ENCODE peak calls at places on chromosomes 2 and 18, in four cellular contexts. One of them, this sample, is unnamed. For H3K4me1, the result is how much of the 10 kb centered on the place peaks cover.

GRCh38 chr18:67379991-67380390 is 136.5 kb downstream of the DSEL start:
- DNase-seq in sigmoid colon: no peak
- DNase-seq in tibial artery: no peak
- DNase-seq in iPS DF 6.9: no peak
- DNase-seq in this sample: no peak

GRCh38 chr2:122368576-122369243 is 613.3 kb downstream of the TSN start:
- DNase-seq in sigmoid colon: no peak
- DNase-seq in tibial artery: no peak
- DNase-seq in iPS DF 6.9: no peak
- DNase-seq in this sample: no peak

GRCh38 chr2:120550274-120550673 is 185.4 kb upstream of the GLI2 start:
- DNase-seq in sigmoid colon: no peak
- DNase-seq in tibial artery: no peak
- DNase-seq in iPS DF 6.9: no peak
- DNase-seq in this sample: no peak

GRCh38 chr2:223528036-223528435 is 74.1 kb downstream of the SCG2 start:
- DNase-seq in sigmoid colon: no peak
- DNase-seq in tibial artery: no peak
- DNase-seq in iPS DF 6.9: no peak
- DNase-seq in this sample: no peak

GRCh38 chr2:2880938-2881337 is 496.7 kb downstream of the EIPR1 start:
- DNase-seq in sigmoid colon: no peak
- DNase-seq in tibial artery: no peak
- DNase-seq in iPS DF 6.9: no peak
- DNase-seq in this sample: no peak

GRCh38 chr2:190717764-190718651 is 69.1 kb downstream of the NAB1 start:
- DNase-seq in sigmoid colon: no peak
- DNase-seq in tibial artery: no peak
- DNase-seq in iPS DF 6.9: no peak
- DNase-seq in this sample: no peak

GRCh38 chr18:63111549-63112402 is 207.8 kb downstream of the BCL2 start:
- DNase-seq in sigmoid colon: no peak
- DNase-seq in tibial artery: peak
- DNase-seq in iPS DF 6.9: no peak
- DNase-seq in this sample: no peak

GRCh38 chr2:106058469-106059137 is 135.5 kb downstream of the UXS1 start:
- DNase-seq in sigmoid colon: no peak
- DNase-seq in tibial artery: no peak
- DNase-seq in iPS DF 6.9: no peak
- DNase-seq in this sample: peak

GRCh38 chr2:187429989-187430388 is 18.1 kb downstream of the CALCRL start:
- DNase-seq in sigmoid colon: no peak
- DNase-seq in tibial artery: no peak
- DNase-seq in iPS DF 6.9: no peak
- DNase-seq in this sample: no peak

GRCh38 chr2:241412144-241412543 is 56.1 kb downstream of the FARP2 start:
- DNase-seq in sigmoid colon: no peak
- DNase-seq in tibial artery: no peak
- DNase-seq in iPS DF 6.9: no peak
- DNase-seq in this sample: no peak

GRCh38 chr2:203786912-203787311 is 80.5 kb downstream of the CD28 start:
- DNase-seq in sigmoid colon: peak
- DNase-seq in tibial artery: peak
- DNase-seq in iPS DF 6.9: no peak
- DNase-seq in this sample: no peak

GRCh38 chr18:61854578-61854977 is 38.2 kb downstream of the RNF152 start:
- DNase-seq in sigmoid colon: no peak
- DNase-seq in tibial artery: no peak
- DNase-seq in iPS DF 6.9: no peak
- DNase-seq in this sample: no peak

GRCh38 chr18:60910534-60910933 is 422.7 kb upstream of the CDH20 start:
- DNase-seq in sigmoid colon: no peak
- DNase-seq in tibial artery: no peak
- DNase-seq in iPS DF 6.9: no peak
- DNase-seq in this sample: no peak

GRCh38 chr2:149552830-149553229 is 34.7 kb downstream of the MMADHC start:
- DNase-seq in sigmoid colon: no peak
- DNase-seq in tibial artery: no peak
- DNase-seq in iPS DF 6.9: no peak
- DNase-seq in this sample: no peak

GRCh38 chr2:50607746-50608145 is 424.2 kb downstream of the NRXN1 start:
- DNase-seq in sigmoid colon: no peak
- DNase-seq in tibial artery: no peak
- DNase-seq in iPS DF 6.9: no peak
- DNase-seq in this sample: no peak

GRCh38 chr2:169656164-169656563 is 38.0 kb downstream of the CFAP210 start:
- DNase-seq in sigmoid colon: no peak
- DNase-seq in tibial artery: no peak
- DNase-seq in iPS DF 6.9: no peak
- DNase-seq in this sample: no peak

GRCh38 chr2:99451686-99452085 is 38.1 kb downstream of the REV1 start:
- DNase-seq in sigmoid colon: no peak
- DNase-seq in tibial artery: no peak
- DNase-seq in iPS DF 6.9: no peak
- DNase-seq in this sample: no peak

GRCh38 chr18:42446195-42446594 is 491.2 kb downstream of the PIK3C3 start:
- DNase-seq in sigmoid colon: no peak
- DNase-seq in tibial artery: no peak
- DNase-seq in iPS DF 6.9: no peak
- DNase-seq in this sample: no peak

GRCh38 chr18:49795612-49796552 is 17.5 kb downstream of the ACAA2 start:
- DNase-seq in sigmoid colon: no peak
- DNase-seq in tibial artery: no peak
- DNase-seq in iPS DF 6.9: no peak
- DNase-seq in this sample: no peak

GRCh38 chr2:46067501-46068292 is 229.5 kb upstream of the EPAS1 start:
- DNase-seq in sigmoid colon: no peak
- DNase-seq in tibial artery: no peak
- DNase-seq in iPS DF 6.9: no peak
- DNase-seq in this sample: no peak

GRCh38 chr2:223692227-223692947 is 90.2 kb upstream of the SCG2 start:
- DNase-seq in sigmoid colon: no peak
- DNase-seq in tibial artery: no peak
- DNase-seq in iPS DF 6.9: peak
- DNase-seq in this sample: no peak

GRCh38 chr2:226845717-226846116 is 9.9 kb downstream of the RHBDD1 start:
- DNase-seq in sigmoid colon: no peak
- DNase-seq in tibial artery: no peak
- DNase-seq in iPS DF 6.9: no peak
- DNase-seq in this sample: no peak

GRCh38 chr18:12391487-12392136 is 14.6 kb upstream of the AFG3L2 start:
- DNase-seq in sigmoid colon: peak
- DNase-seq in tibial artery: peak
- DNase-seq in iPS DF 6.9: no peak
- DNase-seq in this sample: no peak

GRCh38 chr2:48346124-48346536 is 183.8 kb upstream of the STON1 start:
- DNase-seq in sigmoid colon: peak
- DNase-seq in tibial artery: peak
- DNase-seq in iPS DF 6.9: no peak
- DNase-seq in this sample: no peak

GRCh38 chr2:112958428-112959108 is 19.2 kb upstream of the IL36G start:
- DNase-seq in sigmoid colon: no peak
- DNase-seq in tibial artery: no peak
- DNase-seq in iPS DF 6.9: peak
- DNase-seq in this sample: peak

GRCh38 chr2:172734711-172735645 is 667 bp upstream of the RAPGEF4 start:
- DNase-seq in sigmoid colon: no peak
- DNase-seq in tibial artery: no peak
- DNase-seq in iPS DF 6.9: no peak
- DNase-seq in this sample: no peak

GRCh38 chr2:218405365-218406208 is 5.9 kb downstream of the CTDSP1 start:
- DNase-seq in sigmoid colon: peak
- DNase-seq in tibial artery: peak
- DNase-seq in iPS DF 6.9: no peak
- DNase-seq in this sample: no peak

GRCh38 chr18:27615345-27615844 is 430.3 kb upstream of the CHST9 start:
- DNase-seq in sigmoid colon: no peak
- DNase-seq in tibial artery: no peak
- DNase-seq in iPS DF 6.9: no peak
- DNase-seq in this sample: no peak

GRCh38 chr18:23317975-23318675 is 135.0 kb upstream of the RIOK3 start:
- DNase-seq in sigmoid colon: no peak
- DNase-seq in tibial artery: no peak
- DNase-seq in iPS DF 6.9: no peak
- DNase-seq in this sample: no peak

GRCh38 chr2:181106229-181106628 is 125.8 kb downstream of the UBE2E3 start:
- DNase-seq in sigmoid colon: no peak
- DNase-seq in tibial artery: no peak
- DNase-seq in iPS DF 6.9: no peak
- DNase-seq in this sample: no peak

DNA sequence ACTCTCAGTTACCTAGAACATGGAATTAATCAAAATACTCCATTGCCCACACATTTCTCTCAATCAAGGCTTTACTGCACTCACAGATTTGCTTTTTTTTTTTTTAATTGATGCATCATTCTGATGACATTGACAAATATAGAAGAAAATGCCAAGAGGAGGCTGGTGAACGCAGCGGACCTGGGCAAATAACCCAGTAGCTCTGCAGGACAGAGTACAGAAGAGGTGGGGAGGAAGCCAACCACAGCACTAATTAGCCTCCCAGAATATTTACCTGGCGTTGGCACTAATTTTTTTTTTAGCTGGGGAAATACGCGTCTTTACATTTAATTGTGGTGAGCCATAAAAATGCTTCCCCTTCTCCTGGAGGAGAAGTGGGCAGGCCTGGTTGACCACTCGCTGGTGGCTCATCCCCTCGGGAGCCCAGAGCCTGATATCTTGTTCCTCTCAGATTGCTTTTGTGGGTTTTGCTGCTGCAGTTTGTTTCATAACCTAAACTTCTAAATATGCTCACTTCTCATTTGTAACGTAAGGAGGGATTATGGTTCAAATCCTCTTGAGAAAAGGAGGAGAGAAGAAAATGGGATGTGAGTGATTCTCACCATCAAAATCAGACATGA is 165.8 kb upstream of the EPB41L3 start:
- DNase-seq in sigmoid colon: no peak
- DNase-seq in tibial artery: no peak
- DNase-seq in iPS DF 6.9: no peak
- DNase-seq in this sample: no peak
- H3K27ac ChIP-seq in sigmoid colon: no peak
- H3K27ac ChIP-seq in tibial artery: no peak
- H3K27ac ChIP-seq in iPS DF 6.9: no peak
- H3K27ac ChIP-seq in this sample: no peak

DNA sequence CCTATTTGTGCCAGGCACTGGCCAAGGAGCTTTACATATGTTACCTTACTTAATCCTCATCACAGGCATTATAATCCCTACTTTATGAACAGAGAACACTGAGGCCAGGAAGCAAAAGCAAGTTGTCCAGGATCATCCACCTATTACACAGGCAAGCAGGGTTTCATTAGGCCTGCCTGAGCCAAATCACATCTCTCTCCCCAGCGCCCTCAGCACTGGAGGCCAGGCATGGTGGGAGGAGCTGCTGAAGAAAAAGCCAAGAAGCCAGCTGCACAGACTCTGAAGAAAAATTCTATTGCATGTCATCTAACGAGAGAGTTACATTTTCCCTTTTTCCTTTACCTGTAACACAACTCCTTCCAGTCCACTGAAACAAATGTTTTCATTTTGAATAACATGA is 138.8 kb upstream of the ITGB6 start:
- DNase-seq in sigmoid colon: peak
- DNase-seq in tibial artery: peak
- DNase-seq in iPS DF 6.9: no peak
- DNase-seq in this sample: no peak
- H3K4me1 ChIP-seq in sigmoid colon: half or more
- H3K4me1 ChIP-seq in tibial artery: under half
- H3K4me1 ChIP-seq in iPS DF 6.9: under half
- H3K4me1 ChIP-seq in this sample: half or more

DNA sequence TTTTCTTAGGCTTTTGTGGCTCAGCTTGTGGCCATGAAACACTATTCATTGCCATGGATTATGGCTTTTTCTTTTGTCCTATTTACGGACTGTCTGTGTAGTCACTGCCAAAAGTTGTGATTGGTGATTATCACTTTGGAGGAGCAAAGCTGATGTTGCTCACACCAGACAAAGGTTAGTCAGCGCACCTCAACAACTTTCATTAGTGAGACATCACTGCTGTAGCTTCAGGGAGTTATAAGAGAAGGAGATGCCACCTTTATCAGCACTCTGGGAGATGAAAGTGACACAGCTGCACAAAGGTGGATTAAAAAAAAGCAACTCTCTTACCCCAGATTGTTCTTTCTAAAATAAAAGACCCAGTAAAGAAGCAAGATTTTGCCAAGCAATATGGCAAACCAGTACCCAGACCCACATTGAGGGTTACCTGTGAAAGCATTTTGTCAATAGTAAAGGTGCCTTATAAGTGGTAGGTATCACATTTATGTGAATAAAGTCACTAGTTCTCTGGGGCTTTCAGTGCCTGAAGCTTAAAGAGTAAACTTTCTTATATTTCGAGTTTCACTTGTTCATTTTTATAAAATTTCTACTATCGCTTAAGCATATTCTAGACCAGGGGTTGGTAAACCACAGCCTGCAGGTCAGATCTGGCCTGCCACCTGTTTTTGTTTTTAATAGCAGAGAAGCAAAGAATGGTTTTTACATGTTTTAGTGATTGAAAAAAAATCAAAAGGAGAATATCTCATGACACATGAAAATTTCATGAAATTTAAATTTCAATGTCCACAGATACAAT is 10.5 kb downstream of the CXCR4 start:
- DNase-seq in sigmoid colon: no peak
- DNase-seq in tibial artery: no peak
- DNase-seq in iPS DF 6.9: no peak
- DNase-seq in this sample: no peak
- H3K27ac ChIP-seq in sigmoid colon: no peak
- H3K27ac ChIP-seq in tibial artery: no peak
- H3K27ac ChIP-seq in iPS DF 6.9: no peak
- H3K27ac ChIP-seq in this sample: no peak

GRCh38 chr2:110816404-110817365 is 84.3 kb downstream of the ACOXL start:
- DNase-seq in sigmoid colon: no peak
- DNase-seq in tibial artery: no peak
- DNase-seq in iPS DF 6.9: no peak
- DNase-seq in this sample: no peak

GRCh38 chr2:110818767-110819481 is 86.6 kb downstream of the ACOXL start:
- DNase-seq in sigmoid colon: no peak
- DNase-seq in tibial artery: no peak
- DNase-seq in iPS DF 6.9: no peak
- DNase-seq in this sample: no peak

GRCh38 chr2:110820128-110820527 is 87.8 kb downstream of the ACOXL start:
- DNase-seq in sigmoid colon: no peak
- DNase-seq in tibial artery: no peak
- DNase-seq in iPS DF 6.9: no peak
- DNase-seq in this sample: no peak

GRCh38 chr2:110823165-110823564 is 90.8 kb downstream of the ACOXL start:
- DNase-seq in sigmoid colon: no peak
- DNase-seq in tibial artery: no peak
- DNase-seq in iPS DF 6.9: no peak
- DNase-seq in this sample: no peak

DNA sequence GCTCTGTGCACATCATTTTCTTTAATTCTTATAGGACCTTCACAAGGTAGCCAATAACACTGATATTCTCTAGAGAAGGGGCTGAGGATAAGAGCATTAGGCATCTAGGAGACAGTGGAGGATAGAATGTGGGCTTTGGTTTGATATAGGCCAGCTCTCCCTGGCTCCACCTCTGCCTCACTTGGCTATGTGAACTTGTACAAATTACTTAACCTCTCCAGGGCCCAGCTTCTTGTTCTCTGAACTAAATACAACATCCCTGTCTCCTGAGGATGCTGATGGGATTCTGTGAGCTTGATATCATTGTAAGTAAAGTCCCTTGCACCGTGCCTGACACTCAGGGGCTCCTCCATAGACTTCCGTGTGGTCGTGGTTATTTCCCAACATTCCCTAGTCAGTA is 87.3 kb downstream of the ACOXL start:
- DNase-seq in sigmoid colon: no peak
- DNase-seq in tibial artery: no peak
- DNase-seq in iPS DF 6.9: no peak
- DNase-seq in this sample: no peak
- H3K4me1 ChIP-seq in sigmoid colon: under half
- H3K4me1 ChIP-seq in tibial artery: under half
- H3K4me1 ChIP-seq in iPS DF 6.9: under half
- H3K4me1 ChIP-seq in this sample: under half